ENCODE peak calls at places on chromosomes 12 and 14, in eight cellular contexts. L is GM04504, Q is H54, J is RCC 7860, U is EL, Y is MV-4-11, R is heart left ventricle, A is HTR-8/SVneo. O is an unnamed sample.

GRCh38 chr14:100329233-100330006 is 6.3 kb downstream of the SLC25A47 start:
- DNase-seq in L (no peak), Q (no peak), J (no peak), U (no peak), Y (no peak), R (no peak), A (no peak), O (no peak)

GRCh38 chr12:32586390-32586789 is 92.7 kb upstream of the DNM1L start:
- DNase-seq in L (no peak), Q (peak; percentile 6), J (peak; percentile 16), U (peak; percentile 60), Y (peak; percentile 78), R (no peak), A (no peak), O (no peak)

GRCh38 chr14:91303091-91303923 is 58.8 kb upstream of the GPR68 start:
- DNase-seq in L (no peak), Q (peak; percentile 61), J (no peak), U (peak; percentile 43), Y (peak; percentile 0), R (peak; percentile 71), A (no peak), O (no peak)

GRCh38 chr14:24535737-24536136 is 27.7 kb upstream of the CMA1 start:
- DNase-seq in L (no peak), Q (no peak), J (no peak), U (no peak), Y (peak; percentile 91), R (no peak), A (no peak), O (no peak)

GRCh38 chr14:53450871-53451270 is 297.7 kb upstream of the DDHD1 start:
- DNase-seq in L (no peak), Q (no peak), J (no peak), U (peak; percentile 46), Y (no peak), R (no peak), A (no peak), O (no peak)

GRCh38 chr14:53619625-53620324 is 336.9 kb downstream of the BMP4 start:
- DNase-seq in L (peak; percentile 5), Q (no peak), J (no peak), U (peak; percentile 77), Y (no peak), R (no peak), A (peak; percentile 24), O (no peak)

GRCh38 chr14:23359722-23360447 is 5.1 kb downstream of the EFS start:
- DNase-seq in L (no peak), Q (no peak), J (no peak), U (no peak), Y (no peak), R (no peak), A (no peak), O (no peak)

GRCh38 chr14:56760164-56760914 is 49.9 kb downstream of the OTX2 start:
- DNase-seq in L (no peak), Q (no peak), J (no peak), U (no peak), Y (peak; percentile 42), R (no peak), A (no peak), O (no peak)

GRCh38 chr12:57694459-57695019 is 607 bp downstream of the OS9 start:
- DNase-seq in L (no peak), Q (no peak), J (no peak), U (no peak), Y (no peak), R (peak; percentile 30), A (peak; percentile 15), O (no peak)

GRCh38 chr12:101608301-101609133 is 13.7 kb downstream of the MYBPC1 start:
- DNase-seq in L (no peak), Q (no peak), J (no peak), U (no peak), Y (no peak), R (no peak), A (no peak), O (no peak)

GRCh38 chr12:44317651-44318126 is 481.8 kb downstream of the TMEM117 start:
- DNase-seq in L (no peak), Q (no peak), J (peak; percentile 22), U (peak; percentile 23), Y (peak; percentile 12), R (no peak), A (no peak), O (no peak)

GRCh38 chr14:64755661-64756265 is 51.5 kb downstream of the PLEKHG3 start:
- DNase-seq in L (no peak), Q (no peak), J (peak; percentile 40), U (peak; percentile 44), Y (no peak), R (no peak), A (no peak), O (no peak)

GRCh38 chr14:73759183-73759713 is 45.1 kb upstream of the PNMA1 start:
- DNase-seq in L (no peak), Q (no peak), J (no peak), U (peak; percentile 59), Y (no peak), R (peak; percentile 88), A (no peak), O (no peak)

GRCh38 chr14:90549794-90550591 is 153.2 kb downstream of the CALM1 start:
- DNase-seq in L (no peak), Q (no peak), J (no peak), U (no peak), Y (no peak), R (no peak), A (no peak), O (no peak)

GRCh38 chr12:130335517-130336392 is 1.9 kb upstream of the PIWIL1 start:
- DNase-seq in L (peak; percentile 15), Q (peak; percentile 49), J (peak; percentile 33), U (peak; percentile 29), Y (peak; percentile 15), R (no peak), A (peak; percentile 38), O (peak; percentile 34)

GRCh38 chr12:11731455-11731854 is 82.0 kb downstream of the ETV6 start:
- DNase-seq in L (no peak), Q (no peak), J (peak; percentile 9), U (peak; percentile 63), Y (no peak), R (no peak), A (peak; percentile 17), O (no peak)

GRCh38 chr14:64444984-64445845 is 20.1 kb upstream of the AKAP5 start:
- DNase-seq in L (no peak), Q (peak; percentile 49), J (peak; percentile 70), U (peak; percentile 85), Y (peak; percentile 67), R (no peak), A (peak; percentile 96), O (no peak)

GRCh38 chr12:7503686-7504085 is at the start of gene CD163:
- DNase-seq in L (no peak), Q (no peak), J (no peak), U (no peak), Y (peak; percentile 93), R (no peak), A (no peak), O (no peak)

GRCh38 chr14:101246894-101247853 is 314.1 kb upstream of the DIO3 start:
- DNase-seq in L (no peak), Q (no peak), J (no peak), U (no peak), Y (no peak), R (peak; percentile 10), A (no peak), O (no peak)

GRCh38 chr12:89323568-89324218 is 28.6 kb downstream of the DUSP6 start:
- DNase-seq in L (no peak), Q (no peak), J (no peak), U (no peak), Y (no peak), R (no peak), A (no peak), O (no peak)

GRCh38 chr12:57008113-57008687 is 1.9 kb upstream of the ZBTB39 start:
- DNase-seq in L (peak; percentile 48), Q (peak; percentile 65), J (peak; percentile 22), U (peak; percentile 67), Y (peak; percentile 70), R (no peak), A (peak; percentile 75), O (peak; percentile 32)

GRCh38 chr12:26334621-26335124 is 139.3 kb downstream of the SSPN start:
- DNase-seq in L (no peak), Q (no peak), J (no peak), U (no peak), Y (no peak), R (no peak), A (no peak), O (no peak)

GRCh38 chr12:131829351-131829794 is 1.2 kb downstream of the MMP17 start:
- DNase-seq in L (no peak), Q (no peak), J (no peak), U (peak; percentile 57), Y (no peak), R (no peak), A (no peak), O (no peak)

GRCh38 chr12:67068204-67068731 is 200.9 kb upstream of the CAND1 start:
- DNase-seq in L (no peak), Q (no peak), J (no peak), U (peak; percentile 12), Y (no peak), R (no peak), A (peak; percentile 10), O (no peak)

GRCh38 chr14:24481622-24482324 is 26.3 kb downstream of the CMA1 start:
- DNase-seq in L (no peak), Q (peak; percentile 48), J (no peak), U (peak; percentile 36), Y (no peak), R (no peak), A (peak; percentile 18), O (peak; percentile 13)

GRCh38 chr12:122250047-122250446 is 16.2 kb downstream of the VPS33A start:
- DNase-seq in L (no peak), Q (no peak), J (no peak), U (no peak), Y (no peak), R (no peak), A (no peak), O (peak; percentile 17)

GRCh38 chr12:34190054-34190453 is 167.8 kb downstream of the ALG10 start:
- DNase-seq in L (no peak), Q (no peak), J (no peak), U (no peak), Y (no peak), R (no peak), A (no peak), O (no peak)

GRCh38 chr14:88882236-88882635 is 57.8 kb downstream of the TTC8 start:
- DNase-seq in L (no peak), Q (no peak), J (no peak), U (no peak), Y (no peak), R (no peak), A (no peak), O (no peak)

GRCh38 chr12:92080390-92081285 is 65.0 kb downstream of the BTG1 start:
- DNase-seq in L (peak; percentile 93), Q (peak; percentile 33), J (peak; percentile 83), U (peak; percentile 96), Y (no peak), R (no peak), A (peak; percentile 64), O (no peak)